ENCODE peak calls at places on chromosomes 12 and 14, in six cellular contexts. R is psoas muscle; Q is ascending aorta; J is stimulated activated CD8-positive, alpha-beta memory T cell treated with anti-CD3 and anti-CD28 coated beads, Interleukin-4, amount 100 ng/mL, for 1 hour; H is RWPE1; S is germinal center. X is an unnamed sample.
A peak's percentile ranks its signal among the peaks of the same experiment; 100 is the strongest.

GRCh38 chr12:26749781-26750180 is 83.2 kb downstream of the ITPR2 start:
- DNase-seq in R (no peak), Q (no peak), J (no peak), H (peak; percentile 14), S (no peak), X (peak; percentile 86)

GRCh38 chr14:101735453-101735852 is 26.1 kb upstream of the PPP2R5C start:
- DNase-seq in R (no peak), Q (no peak), J (no peak), H (no peak), S (no peak), X (no peak)

GRCh38 chr12:87266305-87266704 is 762.9 kb downstream of the C12orf50 start:
- DNase-seq in R (no peak), Q (no peak), J (no peak), H (no peak), S (no peak), X (peak; percentile 16)

GRCh38 chr12:94965982-94966381 is 37.5 kb downstream of the NDUFA12 start:
- DNase-seq in R (no peak), Q (no peak), J (no peak), H (no peak), S (no peak), X (no peak)

GRCh38 chr12:93102744-93103143 is 173.6 kb upstream of the EEA1 start:
- DNase-seq in R (no peak), Q (no peak), J (no peak), H (no peak), S (no peak), X (no peak)

GRCh38 chr12:31768046-31768445 is 39.2 kb upstream of the AMN1 start:
- DNase-seq in R (no peak), Q (no peak), J (no peak), H (no peak), S (no peak), X (no peak)

GRCh38 chr14:31760277-31760676 is 199.1 kb downstream of the NUBPL start:
- DNase-seq in R (no peak), Q (no peak), J (no peak), H (no peak), S (no peak), X (no peak)

GRCh38 chr12:92094751-92095161 is 50.9 kb downstream of the BTG1 start:
- DNase-seq in R (no peak), Q (no peak), J (no peak), H (peak; percentile 34), S (no peak), X (no peak)

GRCh38 chr12:6167327-6168280 is 32.6 kb upstream of the CD9 start:
- DNase-seq in R (no peak), Q (peak; percentile 75), J (peak; percentile 16), H (peak; percentile 78), S (no peak), X (peak; percentile 96)

GRCh38 chr12:126191037-126191891 is 1126.0 kb downstream of the AACS start:
- DNase-seq in R (no peak), Q (no peak), J (no peak), H (no peak), S (no peak), X (no peak)

GRCh38 chr12:103960567-103961227 is 5.0 kb upstream of the TDG start:
- DNase-seq in R (no peak), Q (no peak), J (no peak), H (no peak), S (no peak), X (no peak)

GRCh38 chr14:89013098-89013504 is 188.7 kb downstream of the TTC8 start:
- DNase-seq in R (no peak), Q (no peak), J (no peak), H (peak; percentile 39), S (no peak), X (peak; percentile 61)

GRCh38 chr12:109497675-109498074 is 20.2 kb downstream of the UBE3B start:
- DNase-seq in R (no peak), Q (no peak), J (no peak), H (peak; percentile 86), S (no peak), X (peak; percentile 95)

GRCh38 chr14:76962303-76962660 is 66.2 kb downstream of the IRF2BPL start:
- DNase-seq in R (no peak), Q (no peak), J (no peak), H (no peak), S (no peak), X (no peak)

GRCh38 chr14:65150891-65151290 is 48.6 kb upstream of the MAX start:
- DNase-seq in R (no peak), Q (no peak), J (no peak), H (no peak), S (no peak), X (no peak)

GRCh38 chr14:101182476-101182875 is 279.0 kb upstream of the RTL1 start:
- DNase-seq in R (no peak), Q (no peak), J (no peak), H (no peak), S (no peak), X (no peak)

GRCh38 chr14:30034049-30034635 is 106.5 kb upstream of the PRKD1 start:
- DNase-seq in R (no peak), Q (no peak), J (no peak), H (no peak), S (no peak), X (peak; percentile 6)

GRCh38 chr12:47755655-47756562 is 2.8 kb downstream of the RAPGEF3 start:
- DNase-seq in R (no peak), Q (no peak), J (no peak), H (no peak), S (no peak), X (peak; percentile 47)

GRCh38 chr14:28778718-28779117 is 12.1 kb downstream of the FOXG1 start:
- DNase-seq in R (no peak), Q (no peak), J (no peak), H (no peak), S (no peak), X (no peak)

GRCh38 chr12:110756611-110757010 is 13.9 kb upstream of the PPP1CC start:
- DNase-seq in R (no peak), Q (no peak), J (no peak), H (no peak), S (no peak), X (no peak)

GRCh38 chr12:106123551-106123991 is 15.2 kb downstream of the NUAK1 start:
- DNase-seq in R (peak; percentile 92), Q (no peak), J (no peak), H (no peak), S (no peak), X (no peak)

GRCh38 chr14:75426332-75427125 is 1.3 kb upstream of the JDP2 start:
- DNase-seq in R (no peak), Q (no peak), J (no peak), H (no peak), S (peak; percentile 73), X (no peak)

GRCh38 chr12:100403446-100403845 is 46.6 kb downstream of the SLC17A8 start:
- DNase-seq in R (no peak), Q (no peak), J (no peak), H (peak; percentile 18), S (no peak), X (peak; percentile 51)

GRCh38 chr12:130956456-130957303 is 3.0 kb downstream of the ADGRD1 start:
- DNase-seq in R (no peak), Q (no peak), J (no peak), H (no peak), S (no peak), X (no peak)

GRCh38 chr14:91649930-91650329 is 82.0 kb downstream of the CATSPERB start:
- DNase-seq in R (no peak), Q (no peak), J (no peak), H (peak; percentile 53), S (no peak), X (peak; percentile 60)